ENCODE peak calls at places on chromosome 13, in eight cellular contexts. One of them, this sample, is unnamed.
A peak's percentile ranks its signal among the peaks of the same experiment; 100 is the strongest.

GRCh38 chr13:60078226-60078625 is 85.5 kb downstream of the DIAPH3 start:
- DNase-seq in pancreas: no peak
- DNase-seq in nephron progenitor cell: no peak
- DNase-seq in endothelial cell: no peak
- DNase-seq in GM10248: no peak
- DNase-seq in brain microvascular endothelial cell: no peak
- DNase-seq in lower leg skin: no peak
- DNase-seq in kidney epithelial cell: no peak
- DNase-seq in this sample: no peak

GRCh38 chr13:28429685-28430290 is 65.1 kb downstream of the FLT1 start:
- DNase-seq in brain microvascular endothelial cell: no peak
- DNase-seq in GM10248: peak; percentile 46
- DNase-seq in kidney epithelial cell: no peak
- DNase-seq in nephron progenitor cell: no peak
- DNase-seq in lower leg skin: no peak
- DNase-seq in endothelial cell: no peak
- DNase-seq in pancreas: no peak
- DNase-seq in this sample: no peak

GRCh38 chr13:90806905-90807304 is 540.6 kb upstream of the MIR17HG start:
- DNase-seq in nephron progenitor cell: no peak
- DNase-seq in kidney epithelial cell: no peak
- DNase-seq in GM10248: no peak
- DNase-seq in pancreas: no peak
- DNase-seq in lower leg skin: no peak
- DNase-seq in brain microvascular endothelial cell: no peak
- DNase-seq in endothelial cell: no peak
- DNase-seq in this sample: no peak

GRCh38 chr13:77002590-77003190 is 10.8 kb downstream of the CLN5 start:
- DNase-seq in nephron progenitor cell: no peak
- DNase-seq in brain microvascular endothelial cell: no peak
- DNase-seq in endothelial cell: no peak
- DNase-seq in pancreas: no peak
- DNase-seq in lower leg skin: no peak
- DNase-seq in kidney epithelial cell: no peak
- DNase-seq in GM10248: no peak
- DNase-seq in this sample: no peak

GRCh38 chr13:112700291-112701060 is 10.6 kb downstream of the ATP11A start:
- DNase-seq in pancreas: no peak
- DNase-seq in brain microvascular endothelial cell: no peak
- DNase-seq in kidney epithelial cell: no peak
- DNase-seq in endothelial cell: no peak
- DNase-seq in nephron progenitor cell: no peak
- DNase-seq in lower leg skin: no peak
- DNase-seq in GM10248: no peak
- DNase-seq in this sample: no peak

GRCh38 chr13:55069746-55070145 is 2041.1 kb downstream of the OLFM4 start:
- DNase-seq in endothelial cell: no peak
- DNase-seq in kidney epithelial cell: no peak
- DNase-seq in nephron progenitor cell: no peak
- DNase-seq in brain microvascular endothelial cell: no peak
- DNase-seq in GM10248: no peak
- DNase-seq in pancreas: no peak
- DNase-seq in lower leg skin: no peak
- DNase-seq in this sample: no peak

GRCh38 chr13:112969692-112970338 is 801 bp downstream of the MCF2L start:
- DNase-seq in pancreas: no peak
- DNase-seq in GM10248: no peak
- DNase-seq in nephron progenitor cell: no peak
- DNase-seq in brain microvascular endothelial cell: no peak
- DNase-seq in lower leg skin: no peak
- DNase-seq in kidney epithelial cell: no peak
- DNase-seq in endothelial cell: no peak
- DNase-seq in this sample: no peak

GRCh38 chr13:29877456-29878096 is 27.2 kb upstream of the UBL3 start:
- DNase-seq in brain microvascular endothelial cell: no peak
- DNase-seq in GM10248: no peak
- DNase-seq in lower leg skin: no peak
- DNase-seq in nephron progenitor cell: no peak
- DNase-seq in endothelial cell: no peak
- DNase-seq in pancreas: no peak
- DNase-seq in kidney epithelial cell: no peak
- DNase-seq in this sample: no peak

GRCh38 chr13:103510007-103510406 is 443.8 kb upstream of the SLC10A2 start:
- DNase-seq in brain microvascular endothelial cell: no peak
- DNase-seq in pancreas: no peak
- DNase-seq in kidney epithelial cell: no peak
- DNase-seq in nephron progenitor cell: no peak
- DNase-seq in lower leg skin: no peak
- DNase-seq in endothelial cell: no peak
- DNase-seq in GM10248: no peak
- DNase-seq in this sample: no peak
- TF ChIP-seq CTCF in brain microvascular endothelial cell: no peak
- TF ChIP-seq CTCF in pancreas: no peak
- TF ChIP-seq CTCF in kidney epithelial cell: peak; percentile 28
- TF ChIP-seq CTCF in nephron progenitor cell: no peak
- TF ChIP-seq CTCF in lower leg skin: no peak
- TF ChIP-seq CTCF in endothelial cell: peak; percentile 38
- TF ChIP-seq CTCF in GM10248: no peak
- TF ChIP-seq CTCF in this sample: no peak

DNA sequence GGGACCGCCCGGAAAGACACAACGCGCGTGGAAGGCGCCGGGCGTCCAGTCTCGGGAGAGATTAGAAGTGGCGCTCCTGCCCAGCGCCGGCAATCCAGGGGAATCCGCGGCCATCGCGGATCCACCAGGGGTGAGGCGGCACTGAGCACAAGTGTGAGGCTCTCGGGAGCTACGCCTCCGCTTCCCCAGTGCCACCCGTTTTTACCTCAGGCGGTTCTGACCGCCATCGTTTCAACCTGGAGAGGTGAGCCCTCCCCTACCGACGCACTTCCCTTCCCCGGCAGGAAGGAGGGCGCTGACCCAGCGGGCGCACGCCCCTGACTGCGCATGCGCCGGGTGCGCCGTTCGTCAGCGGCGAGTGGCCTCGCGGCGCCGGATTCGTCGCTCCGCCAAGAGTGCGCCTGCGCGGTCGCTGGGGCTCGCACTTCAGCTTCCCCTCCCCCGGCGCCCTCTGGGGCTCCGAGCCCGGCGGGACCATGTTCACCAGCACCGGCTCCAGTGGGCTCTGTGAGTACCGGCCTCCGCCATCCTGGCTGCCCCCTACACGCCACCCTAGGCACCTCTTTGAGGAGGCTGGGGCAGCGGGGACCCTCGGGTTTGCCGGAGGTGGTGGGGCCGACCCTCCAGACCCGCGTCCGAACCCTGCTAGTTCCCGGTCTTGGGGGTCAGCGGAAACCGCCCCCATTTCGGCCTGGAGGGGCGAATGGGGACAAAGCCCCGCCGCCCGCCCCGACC is at the start of gene UBAC2:
- DNase-seq in pancreas: peak; percentile 98
- DNase-seq in nephron progenitor cell: peak; percentile 96
- DNase-seq in GM10248: peak; percentile 99
- DNase-seq in endothelial cell: peak; percentile 97
- DNase-seq in lower leg skin: peak; percentile 91
- DNase-seq in brain microvascular endothelial cell: peak; percentile 82
- DNase-seq in kidney epithelial cell: peak; percentile 73
- DNase-seq in this sample: peak; percentile 95
- TF ChIP-seq CTCF in pancreas: no peak
- TF ChIP-seq CTCF in nephron progenitor cell: no peak
- TF ChIP-seq CTCF in GM10248: peak; percentile 6
- TF ChIP-seq CTCF in endothelial cell: no peak
- TF ChIP-seq CTCF in lower leg skin: no peak
- TF ChIP-seq CTCF in brain microvascular endothelial cell: peak; percentile 5
- TF ChIP-seq CTCF in kidney epithelial cell: no peak
- TF ChIP-seq CTCF in this sample: no peak

GRCh38 chr13:80334582-80335260 is 6.2 kb downstream of the SPRY2 start:
- DNase-seq in nephron progenitor cell: no peak
- DNase-seq in kidney epithelial cell: no peak
- DNase-seq in brain microvascular endothelial cell: peak; percentile 15
- DNase-seq in GM10248: no peak
- DNase-seq in endothelial cell: no peak
- DNase-seq in lower leg skin: no peak
- DNase-seq in pancreas: no peak
- DNase-seq in this sample: no peak
- TF ChIP-seq CTCF in nephron progenitor cell: no peak
- TF ChIP-seq CTCF in kidney epithelial cell: no peak
- TF ChIP-seq CTCF in brain microvascular endothelial cell: no peak
- TF ChIP-seq CTCF in GM10248: no peak
- TF ChIP-seq CTCF in endothelial cell: no peak
- TF ChIP-seq CTCF in lower leg skin: no peak
- TF ChIP-seq CTCF in pancreas: no peak
- TF ChIP-seq CTCF in this sample: no peak

DNA sequence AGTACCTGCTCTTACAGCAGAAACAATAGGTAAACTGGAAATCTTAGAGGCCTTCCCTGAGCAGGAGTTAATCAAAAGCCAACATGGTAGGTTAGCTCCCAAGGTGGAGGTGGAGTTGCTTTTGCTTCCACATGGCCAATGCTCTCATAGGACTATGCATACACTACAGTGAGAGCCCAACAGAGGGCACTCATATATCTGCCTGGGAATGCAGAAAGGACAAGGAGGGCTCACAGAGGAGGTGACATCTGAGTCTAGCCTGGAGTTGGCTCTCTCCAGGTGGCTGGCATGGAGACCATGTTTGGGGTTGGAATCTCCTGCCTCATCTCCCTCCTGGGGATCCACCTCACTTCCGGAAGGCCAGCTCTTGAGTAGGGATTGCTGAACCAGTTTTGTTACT is 34.6 kb downstream of the ATP8A2 start:
- DNase-seq in brain microvascular endothelial cell: peak; percentile 3
- DNase-seq in kidney epithelial cell: no peak
- DNase-seq in pancreas: no peak
- DNase-seq in nephron progenitor cell: no peak
- DNase-seq in lower leg skin: no peak
- DNase-seq in GM10248: no peak
- DNase-seq in endothelial cell: peak; percentile 12
- DNase-seq in this sample: no peak
- TF ChIP-seq CTCF in brain microvascular endothelial cell: peak; percentile 33
- TF ChIP-seq CTCF in kidney epithelial cell: peak; percentile 20
- TF ChIP-seq CTCF in pancreas: no peak
- TF ChIP-seq CTCF in nephron progenitor cell: no peak
- TF ChIP-seq CTCF in lower leg skin: no peak
- TF ChIP-seq CTCF in GM10248: no peak
- TF ChIP-seq CTCF in endothelial cell: no peak
- TF ChIP-seq CTCF in this sample: no peak

GRCh38 chr13:80413611-80414010 is 72.7 kb upstream of the SPRY2 start:
- DNase-seq in pancreas: no peak
- DNase-seq in GM10248: no peak
- DNase-seq in kidney epithelial cell: no peak
- DNase-seq in brain microvascular endothelial cell: no peak
- DNase-seq in nephron progenitor cell: no peak
- DNase-seq in lower leg skin: no peak
- DNase-seq in endothelial cell: no peak
- DNase-seq in this sample: no peak

DNA sequence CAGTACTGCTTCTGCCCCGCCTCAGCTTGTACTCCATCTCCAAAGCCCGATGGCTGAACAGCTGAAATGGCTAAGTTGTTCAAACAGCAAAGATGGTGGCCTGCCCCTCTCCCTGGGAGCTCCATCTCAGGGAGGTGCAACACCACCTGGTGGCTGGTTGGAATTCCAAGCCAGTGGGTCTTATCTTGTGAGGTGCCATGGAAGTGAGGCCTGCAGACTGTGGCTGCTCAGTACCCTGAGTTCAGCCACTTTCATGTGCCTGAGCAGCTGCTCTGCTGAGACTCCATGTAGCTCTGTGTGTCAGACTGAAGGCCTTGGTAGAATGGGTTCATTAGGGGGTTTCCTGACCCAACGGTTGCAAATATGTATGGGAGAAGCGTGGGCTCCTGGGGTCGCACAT is 67.3 kb upstream of the SPRY2 start:
- DNase-seq in endothelial cell: no peak
- DNase-seq in brain microvascular endothelial cell: no peak
- DNase-seq in GM10248: no peak
- DNase-seq in kidney epithelial cell: no peak
- DNase-seq in lower leg skin: no peak
- DNase-seq in nephron progenitor cell: no peak
- DNase-seq in pancreas: peak; percentile 32
- DNase-seq in this sample: no peak
- TF ChIP-seq CTCF in endothelial cell: no peak
- TF ChIP-seq CTCF in brain microvascular endothelial cell: peak; percentile 18
- TF ChIP-seq CTCF in GM10248: no peak
- TF ChIP-seq CTCF in kidney epithelial cell: no peak
- TF ChIP-seq CTCF in lower leg skin: no peak
- TF ChIP-seq CTCF in nephron progenitor cell: no peak
- TF ChIP-seq CTCF in pancreas: no peak
- TF ChIP-seq CTCF in this sample: no peak

This sample was measured in natural killer cell.